ENCODE peak calls at places on chromosomes 12 and 14, in eight cellular contexts. M, L, C, D, J, E, T and Y are unnamed samples.

GRCh38 chr14:50360851-50361250 is 35.8 kb downstream of the CDKL1 start:
- DNase-seq in M (no peak), L (no peak), C (no peak), D (no peak), J (no peak), E (no peak), T (no peak), Y (no peak)

GRCh38 chr12:49667319-49668090 is 39.7 kb downstream of the FMNL3 start:
- DNase-seq in M (no peak), L (no peak), C (no peak), D (no peak), J (no peak), E (no peak), T (no peak), Y (no peak)

GRCh38 chr12:12788675-12789368 is 3.4 kb downstream of the APOLD1 start:
- DNase-seq in M (peak), L (peak), C (peak), D (peak), J (peak), E (peak), T (peak), Y (no peak)

GRCh38 chr12:120013659-120014380 is 24.8 kb downstream of the BICDL1 start:
- DNase-seq in M (peak), L (peak), C (peak), D (no peak), J (no peak), E (peak), T (no peak), Y (no peak)

GRCh38 chr12:62123721-62124203 is 136.4 kb upstream of the USP15 start:
- DNase-seq in M (peak), L (peak), C (peak), D (peak), J (peak), E (no peak), T (peak), Y (no peak)

GRCh38 chr14:89137514-89138163 is 279.4 kb downstream of the FOXN3 start:
- DNase-seq in M (no peak), L (peak), C (peak), D (peak), J (peak), E (no peak), T (no peak), Y (no peak)

GRCh38 chr12:77746108-77746507 is 84.6 kb upstream of the NAV3 start:
- DNase-seq in M (peak), L (no peak), C (no peak), D (peak), J (peak), E (no peak), T (no peak), Y (no peak)

GRCh38 chr12:28507867-28508266 is 317.6 kb downstream of the CCDC91 start:
- DNase-seq in M (no peak), L (no peak), C (no peak), D (no peak), J (no peak), E (no peak), T (no peak), Y (no peak)

GRCh38 chr12:124862768-124863408 is 776 bp downstream of the SCARB1 start:
- DNase-seq in M (peak), L (no peak), C (no peak), D (no peak), J (peak), E (no peak), T (peak), Y (no peak)

GRCh38 chr14:47040490-47040889 is 388.9 kb upstream of the RPL10L start:
- DNase-seq in M (no peak), L (peak), C (peak), D (no peak), J (no peak), E (no peak), T (peak), Y (no peak)

GRCh38 chr12:15278816-15279658 is 43.3 kb upstream of the PTPRO start:
- DNase-seq in M (no peak), L (no peak), C (no peak), D (no peak), J (peak), E (no peak), T (no peak), Y (no peak)

GRCh38 chr12:78898416-78898815 is 33.8 kb downstream of the SYT1 start:
- DNase-seq in M (no peak), L (no peak), C (no peak), D (no peak), J (peak), E (no peak), T (peak), Y (no peak)

GRCh38 chr14:96176811-96177211 is 27.8 kb upstream of the BDKRB2 start:
- DNase-seq in M (no peak), L (no peak), C (no peak), D (peak), J (peak), E (no peak), T (no peak), Y (no peak)

GRCh38 chr12:69291278-69291593 is 51.9 kb downstream of the CPSF6 start:
- DNase-seq in M (no peak), L (no peak), C (no peak), D (no peak), J (no peak), E (no peak), T (no peak), Y (no peak)

GRCh38 chr12:13534242-13534641 is 337.7 kb downstream of the EMP1 start:
- DNase-seq in M (no peak), L (no peak), C (no peak), D (no peak), J (peak), E (no peak), T (no peak), Y (no peak)

GRCh38 chr12:131764738-131765137 is 53.8 kb downstream of the SFSWAP start:
- DNase-seq in M (no peak), L (no peak), C (no peak), D (no peak), J (no peak), E (no peak), T (no peak), Y (no peak)

GRCh38 chr12:12350868-12351463 is 924 bp upstream of the MANSC1 start:
- DNase-seq in M (no peak), L (peak), C (peak), D (no peak), J (no peak), E (no peak), T (no peak), Y (no peak)

GRCh38 chr12:32457251-32458025 is 58.1 kb downstream of the FGD4 start:
- DNase-seq in M (no peak), L (no peak), C (no peak), D (no peak), J (peak), E (no peak), T (no peak), Y (no peak)

GRCh38 chr14:24851837-24852236 is 198.1 kb downstream of the STXBP6 start:
- DNase-seq in M (no peak), L (no peak), C (no peak), D (no peak), J (peak), E (no peak), T (no peak), Y (no peak)

GRCh38 chr12:52029686-52030085 is 21.6 kb upstream of the NR4A1 start:
- DNase-seq in M (no peak), L (peak), C (no peak), D (no peak), J (peak), E (no peak), T (peak), Y (no peak)

GRCh38 chr12:25518512-25518911 is 34.6 kb downstream of the LMNTD1 start:
- DNase-seq in M (no peak), L (no peak), C (no peak), D (no peak), J (no peak), E (no peak), T (no peak), Y (no peak)

GRCh38 chr14:24673059-24673458 is 39.1 kb upstream of the GZMB start:
- DNase-seq in M (no peak), L (no peak), C (no peak), D (no peak), J (no peak), E (no peak), T (no peak), Y (no peak)

GRCh38 chr12:97292588-97292987 is 170.0 kb upstream of the RMST start:
- DNase-seq in M (no peak), L (no peak), C (no peak), D (no peak), J (no peak), E (no peak), T (no peak), Y (no peak)

DNA sequence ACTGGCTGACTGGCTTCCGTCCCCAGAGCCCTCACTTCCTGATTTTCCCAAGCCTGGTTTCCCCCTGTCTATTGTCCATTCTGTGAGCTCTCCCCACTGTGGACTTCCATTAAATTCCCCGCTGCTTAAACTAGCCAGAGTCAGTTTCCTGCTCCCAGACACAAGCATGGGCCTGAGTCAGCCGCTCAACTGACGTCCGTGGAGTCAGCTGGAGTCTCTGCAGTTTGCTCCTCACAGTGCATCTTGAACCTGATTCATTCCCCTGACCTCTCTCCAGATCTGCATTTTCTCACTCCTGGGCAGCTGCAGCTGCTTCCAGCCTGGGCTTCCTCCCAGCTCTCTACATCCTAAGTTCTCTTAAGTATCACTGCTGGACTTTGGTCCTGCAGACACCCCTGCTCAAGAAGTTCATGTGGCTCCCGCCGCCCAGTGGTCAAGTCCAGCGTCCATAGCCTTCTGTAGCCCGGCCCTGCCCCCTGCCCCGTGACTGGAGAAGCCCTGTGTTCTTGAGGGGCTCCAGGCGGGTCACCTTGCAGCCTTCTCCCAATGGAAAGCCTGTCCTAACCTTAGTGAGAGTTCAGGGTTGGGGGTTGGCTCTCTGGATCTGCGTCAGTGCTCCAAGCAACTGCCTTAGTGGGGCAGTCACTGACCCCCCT is 20.0 kb downstream of the NFKBIA start:
- DNase-seq in M (no peak), L (peak), C (peak), D (peak), J (peak), E (no peak), T (no peak), Y (no peak)
- TF ChIP-seq CTCF in M (no peak), L (no peak), C (peak), D (peak), J (peak), E (no peak), T (peak), Y (no peak)

DNA sequence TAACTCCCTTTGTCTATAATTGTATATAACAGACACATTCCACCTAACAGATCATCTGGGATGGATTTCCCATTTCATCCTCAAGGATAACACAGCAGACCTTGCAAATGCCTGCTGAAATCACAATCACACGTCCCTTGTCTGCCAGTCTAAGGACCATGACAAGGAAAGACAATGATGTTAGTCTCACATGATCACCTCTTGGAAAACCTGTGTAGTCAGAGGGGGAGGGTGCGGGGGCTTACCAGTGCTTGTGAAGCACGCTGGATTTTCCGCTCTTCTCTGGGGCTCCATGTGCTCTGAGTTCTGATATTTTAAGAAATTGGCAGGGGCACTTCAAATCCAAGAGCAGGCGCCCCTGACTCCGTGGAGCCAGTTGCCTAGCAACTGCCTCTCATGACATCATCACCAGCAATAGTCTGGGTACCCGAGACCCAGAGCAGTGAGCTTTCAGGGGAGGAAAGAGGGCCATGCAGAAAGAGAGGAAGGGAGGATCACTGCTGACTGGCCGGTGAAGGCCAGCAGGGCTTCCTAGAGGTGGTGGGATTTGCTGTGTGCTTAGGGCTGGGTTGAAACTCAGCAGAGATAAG is 200.8 kb upstream of the C14orf180 start:
- DNase-seq in M (no peak), L (no peak), C (no peak), D (no peak), J (no peak), E (no peak), T (no peak), Y (no peak)
- TF ChIP-seq CTCF in M (no peak), L (no peak), C (no peak), D (no peak), J (no peak), E (no peak), T (no peak), Y (no peak)

DNA sequence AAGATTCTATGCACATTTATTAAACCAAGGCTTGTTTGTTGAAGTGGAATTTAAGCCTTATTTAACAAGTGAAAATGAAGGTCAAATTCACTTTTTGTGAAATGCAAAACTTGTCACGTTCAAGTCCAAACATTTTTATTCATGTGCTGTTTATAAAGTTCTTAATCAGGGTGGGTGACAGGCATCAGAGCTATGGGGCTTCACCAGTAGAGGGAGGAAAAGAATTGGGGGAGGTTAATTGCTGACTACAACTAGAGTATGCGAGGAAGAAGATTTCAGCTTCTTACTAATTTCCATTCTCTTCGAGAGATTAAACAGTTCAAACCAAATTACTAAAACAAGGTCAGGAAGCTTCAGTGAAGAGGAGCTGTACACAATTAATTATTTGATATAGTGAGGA is 9.7 kb downstream of the MOK start:
- DNase-seq in M (no peak), L (no peak), C (no peak), D (no peak), J (peak), E (no peak), T (no peak), Y (no peak)
- TF ChIP-seq CTCF in M (no peak), L (peak), C (no peak), D (peak), J (peak), E (no peak), T (peak), Y (no peak)

GRCh38 chr12:87871061-87871460 is 158.1 kb downstream of the C12orf50 start:
- DNase-seq in M (no peak), L (no peak), C (no peak), D (peak), J (peak), E (no peak), T (no peak), Y (no peak)

GRCh38 chr12:87870061-87870460 is 159.1 kb downstream of the C12orf50 start:
- DNase-seq in M (no peak), L (no peak), C (no peak), D (no peak), J (no peak), E (no peak), T (no peak), Y (no peak)

GRCh38 chr12:87870493-87870892 is 158.7 kb downstream of the C12orf50 start:
- DNase-seq in M (no peak), L (no peak), C (no peak), D (no peak), J (no peak), E (no peak), T (no peak), Y (no peak)

GRCh38 chr12:87866602-87867292 is 162.5 kb downstream of the C12orf50 start:
- DNase-seq in M (peak), L (peak), C (peak), D (no peak), J (peak), E (no peak), T (no peak), Y (no peak)
- TF ChIP-seq CTCF in M (peak), L (peak), C (peak), D (peak), J (peak), E (no peak), T (peak), Y (peak)

DNA sequence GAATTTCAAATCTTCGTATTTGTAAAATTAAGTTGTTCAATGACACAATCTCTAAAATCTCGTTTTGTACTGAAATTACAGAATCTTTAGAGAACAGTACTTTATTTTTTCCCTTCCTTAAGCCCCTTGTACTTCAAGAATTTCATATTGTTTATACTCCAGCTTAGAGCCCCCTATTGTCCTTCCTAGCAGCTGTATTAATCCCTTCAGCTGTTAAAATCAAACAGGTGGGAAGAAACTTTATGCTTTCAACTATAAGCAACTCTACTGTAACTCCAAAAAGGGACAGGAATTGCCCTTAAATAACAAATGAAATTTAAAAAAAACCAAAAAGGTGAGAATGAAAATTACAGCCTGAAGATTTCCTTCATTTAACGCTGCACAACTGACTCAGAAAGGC is 1.7 kb downstream of the NACA start:
- DNase-seq in M (no peak), L (no peak), C (no peak), D (no peak), J (no peak), E (no peak), T (no peak), Y (no peak)
- TF ChIP-seq CTCF in M (no peak), L (no peak), C (no peak), D (peak), J (no peak), E (no peak), T (no peak), Y (no peak)

DNA sequence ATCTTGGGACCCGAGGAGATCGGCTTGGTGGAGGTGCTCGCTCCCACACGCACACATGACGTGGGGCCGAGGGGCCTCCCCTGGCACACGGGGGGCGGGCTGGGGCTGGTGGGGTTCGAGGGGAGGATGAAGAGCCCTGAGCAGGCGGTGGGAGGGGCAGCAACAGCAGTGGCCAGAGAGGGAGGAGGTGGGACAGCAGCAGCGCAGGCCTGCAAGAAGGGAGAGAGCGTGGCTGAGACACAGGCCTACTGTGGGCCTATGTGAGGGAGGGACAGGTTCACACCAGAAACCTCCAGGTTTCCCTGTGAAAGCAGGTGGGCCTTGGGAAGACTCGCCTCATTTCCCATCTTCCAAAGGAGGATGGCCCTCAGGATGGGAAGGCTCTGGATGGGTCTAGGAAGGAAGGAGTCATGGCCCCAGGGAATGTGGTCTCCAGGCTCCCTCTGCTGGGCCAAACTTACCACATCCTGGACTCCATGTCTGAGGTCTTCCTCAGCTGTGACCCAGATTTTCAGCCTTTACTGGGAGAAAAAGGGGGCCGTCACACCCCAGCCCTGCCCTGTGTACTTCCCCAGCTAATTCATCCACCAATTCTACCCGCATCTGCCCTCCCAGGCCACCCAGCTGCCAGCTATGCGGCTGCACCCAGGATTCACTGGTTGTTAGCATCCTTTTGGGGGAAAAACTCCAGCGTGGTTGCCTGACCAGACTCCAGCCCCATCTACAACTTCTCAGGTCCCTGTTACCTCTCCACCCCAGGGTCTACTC is 2.8 kb downstream of the PIANP start:
- DNase-seq in M (peak), L (peak), C (peak), D (peak), J (peak), E (no peak), T (peak), Y (no peak)
- TF ChIP-seq CTCF in M (peak), L (peak), C (peak), D (peak), J (peak), E (no peak), T (peak), Y (peak)

DNA sequence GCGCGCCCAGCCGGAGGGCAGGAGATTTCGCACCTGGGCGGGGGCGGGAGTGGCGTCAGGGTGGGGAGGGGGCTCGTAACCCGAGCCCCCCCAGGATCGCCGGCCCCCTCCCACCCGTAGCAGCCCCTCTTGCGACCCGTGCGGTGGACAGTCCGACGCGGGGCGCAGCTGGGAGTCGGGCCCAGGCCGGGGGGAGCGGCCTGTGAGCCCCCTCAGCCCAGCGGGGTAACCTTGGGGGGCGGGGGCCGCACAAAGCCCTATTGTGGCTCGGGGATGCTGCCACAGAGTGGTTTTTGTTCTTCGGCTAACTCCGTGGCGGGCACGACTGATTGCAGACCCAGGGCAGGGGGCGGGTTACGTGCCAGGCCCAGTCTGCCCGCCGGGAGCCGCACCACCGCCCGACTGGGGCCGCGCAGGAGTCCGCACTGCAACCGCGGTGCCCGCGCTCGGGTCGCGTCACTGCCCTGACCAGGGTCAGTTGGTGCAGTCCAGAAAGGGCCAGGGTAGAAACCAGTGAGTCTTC is 4.2 kb upstream of the AAAS start:
- DNase-seq in M (peak), L (peak), C (peak), D (no peak), J (no peak), E (no peak), T (peak), Y (no peak)
- TF ChIP-seq CTCF in M (no peak), L (no peak), C (no peak), D (no peak), J (no peak), E (no peak), T (no peak), Y (no peak)

DNA sequence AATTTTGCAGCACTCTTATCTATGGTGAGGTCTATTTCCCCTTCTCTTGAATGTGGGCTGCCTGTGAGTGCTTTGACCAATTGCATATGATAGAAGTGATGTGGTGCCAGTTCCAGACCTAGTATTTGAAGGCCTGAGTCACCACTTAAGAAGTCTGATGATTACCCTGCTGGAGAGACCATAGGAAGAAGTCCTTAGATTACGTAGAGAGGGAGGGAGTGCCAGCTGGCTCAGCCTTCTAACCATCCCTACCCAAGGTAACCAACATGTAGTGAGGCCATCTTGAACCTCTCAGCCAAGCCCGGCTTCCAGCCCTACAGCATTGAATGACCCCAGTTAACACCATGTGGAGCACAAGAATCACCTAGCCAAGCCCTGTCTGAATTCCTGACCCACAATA is 166.9 kb downstream of the NELL2 start:
- DNase-seq in M (no peak), L (no peak), C (no peak), D (no peak), J (no peak), E (no peak), T (no peak), Y (no peak)
- TF ChIP-seq CTCF in M (no peak), L (no peak), C (no peak), D (no peak), J (no peak), E (no peak), T (no peak), Y (no peak)